ENCODE peak calls at places on chromosomes 1 and 21, in ten cellular contexts. I, F, A, N, L, O, S, B, E and Y are unnamed samples.

GRCh38 chr21:41824466-41825207 is 54.5 kb downstream of the PRDM15 start:
- DNase-seq in S (no peak), I (no peak), E (no peak), L (no peak), A (no peak), F (no peak), N (no peak), O (no peak), B (peak; percentile 41), Y (no peak)

GRCh38 chr1:228809621-228810313 is 74.5 kb downstream of the RHOU start:
- DNase-seq in L (peak; percentile 44), O (no peak), B (no peak), F (no peak), A (no peak), E (no peak), S (no peak), I (no peak), N (no peak), Y (no peak)

GRCh38 chr1:148318123-148318899 is 164.8 kb downstream of the PPIAL4G start:
- DNase-seq in B (no peak), O (no peak), E (no peak), N (peak; percentile 30), A (no peak), S (peak; percentile 78), I (peak; percentile 96), L (peak; percentile 73), F (no peak), Y (no peak)

GRCh38 chr1:91940496-91940895 is 8.7 kb upstream of the BRDT start:
- DNase-seq in O (no peak), A (no peak), E (no peak), N (no peak), L (no peak), S (no peak), I (no peak), F (no peak), B (no peak), Y (no peak)

GRCh38 chr1:14616997-14617396 is 18.5 kb downstream of the KAZN start:
- DNase-seq in A (no peak), F (no peak), L (no peak), I (no peak), B (no peak), N (no peak), E (no peak), O (no peak), S (no peak), Y (no peak)

GRCh38 chr1:22237433-22238093 is 94.7 kb upstream of the WNT4 start:
- DNase-seq in E (no peak), I (no peak), B (no peak), O (no peak), A (no peak), N (no peak), L (peak; percentile 68), F (no peak), S (no peak), Y (no peak)

GRCh38 chr21:18142639-18143038 is 102.0 kb upstream of the CHODL start:
- DNase-seq in N (no peak), I (no peak), B (no peak), S (no peak), E (no peak), A (no peak), O (no peak), F (no peak), L (no peak), Y (no peak)

GRCh38 chr1:170692866-170693575 is 29.1 kb downstream of the PRRX1 start:
- DNase-seq in A (no peak), L (no peak), O (no peak), B (no peak), S (no peak), F (peak; percentile 68), N (no peak), E (peak; percentile 72), I (no peak), Y (no peak)

GRCh38 chr1:206558794-206559660 is 51.7 kb downstream of the RASSF5 start:
- DNase-seq in B (no peak), O (no peak), I (no peak), E (no peak), N (no peak), A (no peak), L (no peak), S (no peak), F (no peak), Y (no peak)